ENCODE peak calls at places on chromosomes 3 and 15, in seven cellular contexts. B, C, P, M, G, Y and L are unnamed samples.

GRCh38 chr3:195385526-195385925 is 57.3 kb downstream of the ACAP2 start:
- DNase-seq in G (peak; percentile 38), P (no peak), Y (no peak), B (no peak), M (no peak), C (peak; percentile 80), L (no peak)

GRCh38 chr3:113124256-113124830 is 87.0 kb upstream of the BOC start:
- DNase-seq in P (no peak), M (no peak), C (no peak), B (no peak), Y (no peak), G (no peak), L (no peak)

GRCh38 chr3:149330609-149331008 is 2.8 kb downstream of the TM4SF18 start:
- DNase-seq in Y (no peak), C (peak; percentile 60), M (no peak), G (no peak), B (no peak), P (no peak), L (no peak)

GRCh38 chr3:100482181-100482580 is 10.2 kb upstream of the TMEM45A start:
- DNase-seq in M (no peak), B (no peak), P (no peak), Y (no peak), C (no peak), G (no peak), L (no peak)

GRCh38 chr3:169041677-169042171 is 621.8 kb downstream of the MECOM start:
- DNase-seq in B (no peak), G (peak; percentile 25), P (no peak), Y (no peak), C (peak; percentile 69), M (no peak), L (no peak)

GRCh38 chr3:14281053-14281452 is 102.4 kb downstream of the LSM3 start:
- DNase-seq in P (no peak), Y (no peak), B (no peak), G (no peak), M (no peak), C (no peak), L (no peak)

GRCh38 chr3:158837232-158837631 is 35.4 kb downstream of the MFSD1 start:
- DNase-seq in B (no peak), G (no peak), P (no peak), C (no peak), Y (no peak), M (no peak), L (no peak)

GRCh38 chr15:38809621-38810020 is 245.0 kb upstream of the RASGRP1 start:
- DNase-seq in P (no peak), C (no peak), B (no peak), M (no peak), Y (no peak), G (no peak), L (no peak)

GRCh38 chr3:7333125-7333524 is 472.2 kb downstream of the GRM7 start:
- DNase-seq in Y (no peak), P (no peak), G (no peak), B (no peak), M (no peak), C (no peak), L (no peak)

GRCh38 chr3:128353991-128354687 is 112.6 kb downstream of the DNAJB8 start:
- DNase-seq in P (peak; percentile 39), C (no peak), B (no peak), G (peak; percentile 30), Y (no peak), M (no peak), L (no peak)

GRCh38 chr3:57068437-57069089 is 8.1 kb downstream of the SPATA12 start:
- DNase-seq in M (peak; percentile 93), C (peak; percentile 94), Y (no peak), G (peak; percentile 22), B (no peak), P (peak; percentile 27), L (peak; percentile 82)

GRCh38 chr15:57432141-57432701 is 55.9 kb downstream of the CGNL1 start:
- DNase-seq in C (no peak), G (no peak), Y (no peak), M (no peak), B (peak; percentile 53), P (no peak), L (no peak)

GRCh38 chr15:67143646-67144045 is 78.2 kb downstream of the SMAD3 start:
- DNase-seq in G (no peak), Y (no peak), C (no peak), P (no peak), M (no peak), B (no peak), L (no peak)

GRCh38 chr3:189277711-189278110 is 105.9 kb downstream of the TPRG1 start:
- DNase-seq in G (no peak), B (no peak), Y (no peak), C (peak; percentile 57), P (no peak), M (peak; percentile 48), L (no peak)

GRCh38 chr15:75677601-75678323 is 30.1 kb downstream of the SNX33 start:
- DNase-seq in B (no peak), G (no peak), P (no peak), M (no peak), C (no peak), Y (no peak), L (no peak)